ENCODE peak calls at places on chromosomes 4 and X, in eight cellular contexts. One of them, this sample, is unnamed.

GRCh38 chr4:88737304-88738015 is 39.8 kb upstream of the NAP1L5 start:
- DNase-seq in RWPE1: no peak
- DNase-seq in MM.1S: peak
- DNase-seq in colonic mucosa: peak
- DNase-seq in CD8-positive, alpha-beta T cell: peak
- DNase-seq in NB4: no peak
- DNase-seq in mesothelial cell of epicardium: no peak
- DNase-seq in nephron progenitor cell: peak
- DNase-seq in this sample: no peak

GRCh38 chrX:41347186-41347585 is 13.2 kb downstream of the DDX3X start:
- DNase-seq in RWPE1: no peak
- DNase-seq in MM.1S: no peak
- DNase-seq in colonic mucosa: no peak
- DNase-seq in CD8-positive, alpha-beta T cell: no peak
- DNase-seq in NB4: no peak
- DNase-seq in mesothelial cell of epicardium: no peak
- DNase-seq in nephron progenitor cell: no peak
- DNase-seq in this sample: no peak

GRCh38 chr4:39151120-39151713 is 31.1 kb upstream of the WDR19 start:
- DNase-seq in RWPE1: no peak
- DNase-seq in MM.1S: no peak
- DNase-seq in colonic mucosa: no peak
- DNase-seq in CD8-positive, alpha-beta T cell: no peak
- DNase-seq in NB4: peak
- DNase-seq in mesothelial cell of epicardium: no peak
- DNase-seq in nephron progenitor cell: no peak
- DNase-seq in this sample: peak

GRCh38 chr4:177070533-177070932 is 239.1 kb upstream of the NEIL3 start:
- DNase-seq in RWPE1: no peak
- DNase-seq in MM.1S: no peak
- DNase-seq in colonic mucosa: no peak
- DNase-seq in CD8-positive, alpha-beta T cell: no peak
- DNase-seq in NB4: no peak
- DNase-seq in mesothelial cell of epicardium: no peak
- DNase-seq in nephron progenitor cell: no peak
- DNase-seq in this sample: no peak

GRCh38 chrX:153637121-153638040 is 9.6 kb upstream of the DUSP9 start:
- DNase-seq in RWPE1: no peak
- DNase-seq in MM.1S: no peak
- DNase-seq in colonic mucosa: no peak
- DNase-seq in CD8-positive, alpha-beta T cell: no peak
- DNase-seq in NB4: no peak
- DNase-seq in mesothelial cell of epicardium: no peak
- DNase-seq in nephron progenitor cell: no peak
- DNase-seq in this sample: no peak

GRCh38 chrX:129360175-129360574 is 163.1 kb downstream of the SMARCA1 start:
- DNase-seq in RWPE1: peak
- DNase-seq in MM.1S: peak
- DNase-seq in colonic mucosa: peak
- DNase-seq in CD8-positive, alpha-beta T cell: peak
- DNase-seq in NB4: peak
- DNase-seq in mesothelial cell of epicardium: no peak
- DNase-seq in nephron progenitor cell: peak
- DNase-seq in this sample: peak

GRCh38 chr4:43133566-43133965 is 241.1 kb downstream of the GRXCR1 start:
- DNase-seq in RWPE1: no peak
- DNase-seq in MM.1S: no peak
- DNase-seq in colonic mucosa: no peak
- DNase-seq in CD8-positive, alpha-beta T cell: no peak
- DNase-seq in NB4: no peak
- DNase-seq in mesothelial cell of epicardium: no peak
- DNase-seq in nephron progenitor cell: no peak
- DNase-seq in this sample: no peak

GRCh38 chr4:85956296-85956955 is 403.4 kb downstream of the MAPK10 start:
- DNase-seq in RWPE1: no peak
- DNase-seq in MM.1S: no peak
- DNase-seq in colonic mucosa: no peak
- DNase-seq in CD8-positive, alpha-beta T cell: no peak
- DNase-seq in NB4: no peak
- DNase-seq in mesothelial cell of epicardium: no peak
- DNase-seq in nephron progenitor cell: no peak
- DNase-seq in this sample: no peak

GRCh38 chr4:72568959-72569718 is at the start of gene ADAMTS3:
- DNase-seq in RWPE1: peak
- DNase-seq in MM.1S: peak
- DNase-seq in colonic mucosa: peak
- DNase-seq in CD8-positive, alpha-beta T cell: no peak
- DNase-seq in NB4: peak
- DNase-seq in mesothelial cell of epicardium: peak
- DNase-seq in nephron progenitor cell: peak
- DNase-seq in this sample: peak

GRCh38 chrX:72526534-72527508 is 45.8 kb downstream of the HDAC8 start:
- DNase-seq in RWPE1: no peak
- DNase-seq in MM.1S: no peak
- DNase-seq in colonic mucosa: no peak
- DNase-seq in CD8-positive, alpha-beta T cell: no peak
- DNase-seq in NB4: peak
- DNase-seq in mesothelial cell of epicardium: no peak
- DNase-seq in nephron progenitor cell: no peak
- DNase-seq in this sample: no peak

GRCh38 chrX:3663576-3664290 is 49.7 kb downstream of the PRKX start:
- DNase-seq in RWPE1: no peak
- DNase-seq in MM.1S: no peak
- DNase-seq in colonic mucosa: no peak
- DNase-seq in CD8-positive, alpha-beta T cell: no peak
- DNase-seq in NB4: peak
- DNase-seq in mesothelial cell of epicardium: no peak
- DNase-seq in nephron progenitor cell: no peak
- DNase-seq in this sample: no peak

GRCh38 chrX:134600714-134601113 is 57.6 kb downstream of the PLAC1 start:
- DNase-seq in RWPE1: no peak
- DNase-seq in MM.1S: no peak
- DNase-seq in colonic mucosa: no peak
- DNase-seq in CD8-positive, alpha-beta T cell: no peak
- DNase-seq in NB4: peak
- DNase-seq in mesothelial cell of epicardium: no peak
- DNase-seq in nephron progenitor cell: no peak
- DNase-seq in this sample: peak

GRCh38 chrX:151725338-151725614 is 9.3 kb upstream of the CNGA2 start:
- DNase-seq in RWPE1: no peak
- DNase-seq in MM.1S: no peak
- DNase-seq in colonic mucosa: no peak
- DNase-seq in CD8-positive, alpha-beta T cell: no peak
- DNase-seq in NB4: peak
- DNase-seq in mesothelial cell of epicardium: no peak
- DNase-seq in nephron progenitor cell: no peak
- DNase-seq in this sample: no peak

GRCh38 chr4:118033148-118034060 is 882 bp upstream of the NDST3 start:
- DNase-seq in RWPE1: peak
- DNase-seq in MM.1S: no peak
- DNase-seq in colonic mucosa: peak
- DNase-seq in CD8-positive, alpha-beta T cell: no peak
- DNase-seq in NB4: peak
- DNase-seq in mesothelial cell of epicardium: peak
- DNase-seq in nephron progenitor cell: peak
- DNase-seq in this sample: peak

GRCh38 chr4:16693040-16693506 is 205.4 kb downstream of the LDB2 start:
- DNase-seq in RWPE1: no peak
- DNase-seq in MM.1S: no peak
- DNase-seq in colonic mucosa: no peak
- DNase-seq in CD8-positive, alpha-beta T cell: no peak
- DNase-seq in NB4: no peak
- DNase-seq in mesothelial cell of epicardium: no peak
- DNase-seq in nephron progenitor cell: no peak
- DNase-seq in this sample: no peak

GRCh38 chrX:73262991-73263390 is 48.3 kb upstream of the NAP1L2 start:
- DNase-seq in RWPE1: no peak
- DNase-seq in MM.1S: peak
- DNase-seq in colonic mucosa: no peak
- DNase-seq in CD8-positive, alpha-beta T cell: no peak
- DNase-seq in NB4: peak
- DNase-seq in mesothelial cell of epicardium: no peak
- DNase-seq in nephron progenitor cell: no peak
- DNase-seq in this sample: peak

GRCh38 chr4:76704133-76704881 is 193.6 kb downstream of the SOWAHB start:
- DNase-seq in RWPE1: peak
- DNase-seq in MM.1S: no peak
- DNase-seq in colonic mucosa: peak
- DNase-seq in CD8-positive, alpha-beta T cell: no peak
- DNase-seq in NB4: no peak
- DNase-seq in mesothelial cell of epicardium: no peak
- DNase-seq in nephron progenitor cell: no peak
- DNase-seq in this sample: peak

GRCh38 chr4:123871351-123871750 is 474.8 kb downstream of the SPRY1 start:
- DNase-seq in RWPE1: no peak
- DNase-seq in MM.1S: no peak
- DNase-seq in colonic mucosa: no peak
- DNase-seq in CD8-positive, alpha-beta T cell: no peak
- DNase-seq in NB4: no peak
- DNase-seq in mesothelial cell of epicardium: no peak
- DNase-seq in nephron progenitor cell: peak
- DNase-seq in this sample: no peak

GRCh38 chrX:74383611-74384010 is 37.7 kb upstream of the SLC16A2 start:
- DNase-seq in RWPE1: peak
- DNase-seq in MM.1S: peak
- DNase-seq in colonic mucosa: peak
- DNase-seq in CD8-positive, alpha-beta T cell: no peak
- DNase-seq in NB4: peak
- DNase-seq in mesothelial cell of epicardium: no peak
- DNase-seq in nephron progenitor cell: peak
- DNase-seq in this sample: peak

GRCh38 chr4:88675543-88675942 is 22.1 kb downstream of the NAP1L5 start:
- DNase-seq in RWPE1: no peak
- DNase-seq in MM.1S: no peak
- DNase-seq in colonic mucosa: no peak
- DNase-seq in CD8-positive, alpha-beta T cell: no peak
- DNase-seq in NB4: no peak
- DNase-seq in mesothelial cell of epicardium: no peak
- DNase-seq in nephron progenitor cell: no peak
- DNase-seq in this sample: no peak

GRCh38 chr4:70984587-70984986 is 8.9 kb upstream of the DCK start:
- DNase-seq in RWPE1: no peak
- DNase-seq in MM.1S: no peak
- DNase-seq in colonic mucosa: no peak
- DNase-seq in CD8-positive, alpha-beta T cell: no peak
- DNase-seq in NB4: no peak
- DNase-seq in mesothelial cell of epicardium: no peak
- DNase-seq in nephron progenitor cell: no peak
- DNase-seq in this sample: no peak

GRCh38 chr4:148574502-148574901 is 132.3 kb upstream of the NR3C2 start:
- DNase-seq in RWPE1: no peak
- DNase-seq in MM.1S: no peak
- DNase-seq in colonic mucosa: no peak
- DNase-seq in CD8-positive, alpha-beta T cell: no peak
- DNase-seq in NB4: no peak
- DNase-seq in mesothelial cell of epicardium: no peak
- DNase-seq in nephron progenitor cell: no peak
- DNase-seq in this sample: no peak

GRCh38 chrX:151753313-151754041 is 18.9 kb downstream of the CNGA2 start:
- DNase-seq in RWPE1: peak
- DNase-seq in MM.1S: peak
- DNase-seq in colonic mucosa: peak
- DNase-seq in CD8-positive, alpha-beta T cell: no peak
- DNase-seq in NB4: peak
- DNase-seq in mesothelial cell of epicardium: no peak
- DNase-seq in nephron progenitor cell: peak
- DNase-seq in this sample: peak

GRCh38 chr4:113293043-113293560 is 243.6 kb downstream of the ANK2 start:
- DNase-seq in RWPE1: no peak
- DNase-seq in MM.1S: no peak
- DNase-seq in colonic mucosa: no peak
- DNase-seq in CD8-positive, alpha-beta T cell: no peak
- DNase-seq in NB4: no peak
- DNase-seq in mesothelial cell of epicardium: no peak
- DNase-seq in nephron progenitor cell: no peak
- DNase-seq in this sample: no peak

GRCh38 chr4:165199722-165200121 is 7.6 kb upstream of the KLHL2 start:
- DNase-seq in RWPE1: peak
- DNase-seq in MM.1S: no peak
- DNase-seq in colonic mucosa: no peak
- DNase-seq in CD8-positive, alpha-beta T cell: no peak
- DNase-seq in NB4: no peak
- DNase-seq in mesothelial cell of epicardium: no peak
- DNase-seq in nephron progenitor cell: no peak
- DNase-seq in this sample: peak

GRCh38 chr4:107213410-107213809 is 177.3 kb upstream of the DKK2 start:
- DNase-seq in RWPE1: no peak
- DNase-seq in MM.1S: no peak
- DNase-seq in colonic mucosa: no peak
- DNase-seq in CD8-positive, alpha-beta T cell: no peak
- DNase-seq in NB4: no peak
- DNase-seq in mesothelial cell of epicardium: no peak
- DNase-seq in nephron progenitor cell: no peak
- DNase-seq in this sample: no peak
- TF ChIP-seq CTCF in RWPE1: no peak
- TF ChIP-seq CTCF in MM.1S: no peak
- TF ChIP-seq CTCF in colonic mucosa: no peak
- TF ChIP-seq CTCF in CD8-positive, alpha-beta T cell: no peak
- TF ChIP-seq CTCF in NB4: no peak
- TF ChIP-seq CTCF in mesothelial cell of epicardium: no peak
- TF ChIP-seq CTCF in nephron progenitor cell: no peak
- TF ChIP-seq CTCF in this sample: no peak

DNA sequence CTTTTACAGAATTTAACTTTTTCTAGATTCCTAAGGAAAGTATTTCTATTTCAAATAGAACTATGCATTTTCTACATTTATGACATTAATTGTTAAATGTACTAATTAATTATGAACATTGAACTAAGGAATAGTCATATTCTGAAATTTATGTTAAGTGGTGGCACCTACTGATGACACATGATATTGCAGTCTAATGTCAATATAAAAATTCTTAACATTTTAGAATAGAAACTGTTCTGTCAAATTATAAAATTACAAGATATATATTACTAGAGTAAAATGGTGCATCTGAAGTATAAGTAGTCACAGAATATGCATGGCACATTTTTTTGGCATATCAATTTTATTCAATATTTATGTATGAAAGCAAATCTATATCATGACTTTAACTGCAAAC is 40.2 kb upstream of the NDNF start:
- DNase-seq in RWPE1: no peak
- DNase-seq in MM.1S: peak
- DNase-seq in colonic mucosa: no peak
- DNase-seq in CD8-positive, alpha-beta T cell: no peak
- DNase-seq in NB4: no peak
- DNase-seq in mesothelial cell of epicardium: no peak
- DNase-seq in nephron progenitor cell: no peak
- DNase-seq in this sample: peak
- TF ChIP-seq CTCF in RWPE1: peak
- TF ChIP-seq CTCF in MM.1S: peak
- TF ChIP-seq CTCF in colonic mucosa: peak
- TF ChIP-seq CTCF in CD8-positive, alpha-beta T cell: peak
- TF ChIP-seq CTCF in NB4: no peak
- TF ChIP-seq CTCF in mesothelial cell of epicardium: peak
- TF ChIP-seq CTCF in nephron progenitor cell: peak
- TF ChIP-seq CTCF in this sample: no peak

GRCh38 chrX:136336623-136337022 is 35.9 kb downstream of the ADGRG4 start:
- DNase-seq in RWPE1: no peak
- DNase-seq in MM.1S: no peak
- DNase-seq in colonic mucosa: no peak
- DNase-seq in CD8-positive, alpha-beta T cell: no peak
- DNase-seq in NB4: peak
- DNase-seq in mesothelial cell of epicardium: no peak
- DNase-seq in nephron progenitor cell: no peak
- DNase-seq in this sample: peak
- TF ChIP-seq CTCF in RWPE1: peak
- TF ChIP-seq CTCF in MM.1S: peak
- TF ChIP-seq CTCF in colonic mucosa: peak
- TF ChIP-seq CTCF in CD8-positive, alpha-beta T cell: no peak
- TF ChIP-seq CTCF in NB4: no peak
- TF ChIP-seq CTCF in mesothelial cell of epicardium: peak
- TF ChIP-seq CTCF in nephron progenitor cell: peak
- TF ChIP-seq CTCF in this sample: no peak

GRCh38 chrX:20205927-20206708 is 60.6 kb downstream of the RPS6KA3 start:
- DNase-seq in RWPE1: no peak
- DNase-seq in MM.1S: no peak
- DNase-seq in colonic mucosa: no peak
- DNase-seq in CD8-positive, alpha-beta T cell: no peak
- DNase-seq in NB4: no peak
- DNase-seq in mesothelial cell of epicardium: no peak
- DNase-seq in nephron progenitor cell: no peak
- DNase-seq in this sample: no peak
- TF ChIP-seq CTCF in RWPE1: no peak
- TF ChIP-seq CTCF in MM.1S: no peak
- TF ChIP-seq CTCF in colonic mucosa: no peak
- TF ChIP-seq CTCF in CD8-positive, alpha-beta T cell: no peak
- TF ChIP-seq CTCF in NB4: no peak
- TF ChIP-seq CTCF in mesothelial cell of epicardium: no peak
- TF ChIP-seq CTCF in nephron progenitor cell: no peak
- TF ChIP-seq CTCF in this sample: no peak